ENCODE peak calls at places on chromosomes 4 and X, in ten cellular contexts. Y is IMR-90; N is uterus; F is HepG2; J is right cardiac atrium; S is CD4-positive, CD25-positive, alpha-beta regulatory T cell; H is SJSA1; A is AG04450; B is substantia nigra; P is H9. Q is an unnamed sample.

GRCh38 chr4:141058739-141059507 is 74.3 kb downstream of the RNF150 start:
- DNase-seq in Y (peak; percentile 94), N (no peak), F (no peak), J (no peak), S (no peak), H (no peak), A (peak; percentile 63), B (no peak), P (no peak), Q (no peak)

GRCh38 chr4:147480891-147481576 is at the start of gene EDNRA:
- DNase-seq in Y (peak; percentile 68), N (peak; percentile 52), F (no peak), J (peak; percentile 39), S (no peak), H (peak; percentile 56), A (no peak), B (no peak), P (peak; percentile 43), Q (peak; percentile 58)

GRCh38 chr4:13627185-13627605 is 330 bp downstream of the BOD1L1 start:
- DNase-seq in Y (no peak), N (no peak), F (no peak), J (no peak), S (peak; percentile 24), H (no peak), A (no peak), B (peak; percentile 26), P (peak; percentile 31), Q (peak; percentile 12)

GRCh38 chr4:7806080-7806630 is 133.5 kb downstream of the AFAP1 start:
- DNase-seq in Y (peak; percentile 68), N (peak; percentile 86), F (peak; percentile 61), J (peak; percentile 89), S (no peak), H (no peak), A (no peak), B (peak; percentile 73), P (peak; percentile 45), Q (peak; percentile 86)

GRCh38 chrX:39654183-39654925 is 443.4 kb downstream of the BCOR start:
- DNase-seq in Y (no peak), N (no peak), F (no peak), J (no peak), S (no peak), H (no peak), A (no peak), B (no peak), P (peak; percentile 49), Q (no peak)

GRCh38 chr4:85756938-85757337 is 282.0 kb downstream of the ARHGAP24 start:
- DNase-seq in Y (peak; percentile 62), N (no peak), F (no peak), J (no peak), S (no peak), H (no peak), A (no peak), B (no peak), P (peak; percentile 33), Q (no peak)

GRCh38 chrX:1558761-1559468 is 21.9 kb upstream of the P2RY8 start:
- DNase-seq in Y (no peak), N (no peak), F (no peak), J (no peak), S (no peak), H (peak; percentile 30), A (no peak), B (no peak), P (no peak), Q (no peak)

GRCh38 chrX:66918511-66918910 is 279.6 kb upstream of the EDA2R start:
- DNase-seq in Y (no peak), N (no peak), F (no peak), J (no peak), S (no peak), H (no peak), A (no peak), B (no peak), P (no peak), Q (no peak)

DNA sequence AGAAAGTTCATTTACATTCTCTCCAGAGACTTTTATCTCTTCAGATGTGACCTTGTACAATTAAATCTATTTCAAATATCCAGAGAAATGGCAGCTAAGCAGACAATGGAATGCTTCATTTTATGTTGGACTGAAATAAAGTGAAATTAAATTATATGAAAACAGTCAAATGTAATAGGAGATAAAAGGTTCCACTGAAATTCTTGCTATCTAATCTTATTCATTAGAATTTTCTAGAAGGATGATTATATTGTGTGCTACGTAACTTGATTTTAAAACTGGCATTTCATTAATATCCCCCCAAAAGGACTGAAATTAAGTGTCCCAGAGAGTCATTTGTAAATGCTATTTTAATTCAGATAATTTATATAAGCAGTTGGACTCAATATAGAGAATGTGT is 646.9 kb upstream of the GALNT7 start:
- DNase-seq in Y (no peak), N (no peak), F (no peak), J (no peak), S (no peak), H (no peak), A (no peak), B (no peak), P (no peak), Q (no peak)
- H3K27ac ChIP-seq in Y (no peak overlapping the region), N (no peak overlapping the region), F (no peak overlapping the region), J (no peak overlapping the region), S (no peak overlapping the region), H (no peak overlapping the region), A (no peak overlapping the region), B (no peak overlapping the region), P (no peak overlapping the region), Q (no peak overlapping the region)

DNA sequence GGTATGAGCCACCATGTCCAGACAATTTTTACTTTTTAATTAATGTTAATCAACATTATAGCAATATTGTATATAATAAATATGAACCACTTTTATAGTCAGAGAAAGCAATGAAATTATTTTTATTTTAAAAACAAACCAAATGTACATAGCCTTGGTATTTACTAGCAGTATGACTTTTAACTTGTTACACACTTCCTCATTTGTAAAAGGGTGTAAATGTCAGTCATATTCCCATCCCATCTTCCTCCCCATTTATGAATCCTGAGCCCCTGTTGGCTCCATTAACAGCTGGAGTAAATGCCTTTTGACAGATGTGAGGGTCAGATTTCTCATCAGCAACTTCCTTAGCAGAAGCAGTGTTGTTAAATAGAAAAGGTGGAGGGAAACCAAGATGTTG is 179.6 kb upstream of the SPRY1 start:
- DNase-seq in Y (no peak), N (no peak), F (no peak), J (no peak), S (no peak), H (no peak), A (no peak), B (no peak), P (no peak), Q (no peak)
- H3K27ac ChIP-seq in Y (no peak overlapping the region), N (no peak overlapping the region), F (no peak overlapping the region), J (no peak overlapping the region), S (no peak overlapping the region), H (no peak overlapping the region), A (no peak overlapping the region), B (no peak overlapping the region), P (no peak overlapping the region), Q (no peak overlapping the region)

DNA sequence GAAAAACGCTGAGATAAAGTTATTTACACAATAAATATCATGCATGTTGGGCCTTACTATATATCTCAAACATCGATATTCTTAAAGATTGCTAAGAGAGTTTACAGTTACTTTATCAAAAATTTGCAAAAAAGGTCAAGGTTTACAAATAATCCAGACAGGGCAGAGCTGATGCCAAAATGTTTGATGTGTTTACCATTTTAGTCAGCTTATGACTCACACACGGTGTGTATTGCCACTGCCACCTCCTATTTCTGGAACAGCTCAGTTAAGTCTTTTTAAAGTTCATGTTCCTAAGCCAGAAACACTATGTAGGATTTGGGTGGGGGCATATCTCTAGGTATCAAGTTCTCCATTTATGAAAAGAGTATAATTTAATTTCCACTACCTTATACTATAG is 580.6 kb downstream of the INPP4B start:
- DNase-seq in Y (peak; percentile 75), N (no peak), F (no peak), J (no peak), S (no peak), H (no peak), A (no peak), B (no peak), P (no peak), Q (peak; percentile 28)
- H3K27ac ChIP-seq in Y (peak overlapping the region; percentile 93), N (no peak overlapping the region), F (no peak overlapping the region), J (no peak overlapping the region), S (no peak overlapping the region), H (peak overlapping the region; percentile 43), A (peak overlapping the region; percentile 60), B (no peak overlapping the region), P (no peak overlapping the region), Q (peak overlapping the region; percentile 65)

GRCh38 chr4:152937535-152938236 is 1.6 kb downstream of the FHDC1 start:
- DNase-seq in Y (peak; percentile 21), N (peak; percentile 21), F (no peak), J (peak; percentile 31), S (no peak), H (no peak), A (no peak), B (peak; percentile 30), P (no peak), Q (peak; percentile 57)

GRCh38 chr4:152935661-152936445 is at the start of gene FHDC1:
- DNase-seq in Y (no peak), N (no peak), F (no peak), J (no peak), S (no peak), H (no peak), A (no peak), B (peak; percentile 11), P (peak; percentile 92), Q (no peak)

GRCh38 chr4:152935138-152935537 is 985 bp upstream of the FHDC1 start:
- DNase-seq in Y (no peak), N (no peak), F (no peak), J (no peak), S (no peak), H (no peak), A (no peak), B (no peak), P (peak; percentile 73), Q (no peak)

GRCh38 chr4:152937280-152937534 is 1.1 kb downstream of the FHDC1 start:
- DNase-seq in Y (no peak), N (no peak), F (no peak), J (no peak), S (no peak), H (no peak), A (no peak), B (no peak), P (no peak), Q (no peak)

GRCh38 chr4:152936446-152937279 is 540 bp downstream of the FHDC1 start:
- DNase-seq in Y (peak; percentile 16), N (peak; percentile 29), F (no peak), J (peak; percentile 27), S (no peak), H (no peak), A (no peak), B (peak; percentile 9), P (peak; percentile 62), Q (peak; percentile 62)
- H3K27ac ChIP-seq in Y (no peak overlapping the region), N (peak overlapping the region; percentile 3), F (no peak overlapping the region), J (no peak overlapping the region), S (no peak overlapping the region), H (no peak overlapping the region), A (no peak overlapping the region), B (no peak overlapping the region), P (no peak overlapping the region), Q (no peak overlapping the region)